ENCODE peak calls at places on chromosomes 12 and 14, in eight cellular contexts. Q is AG10803; T is activated CD4-positive, CD25-positive, alpha-beta regulatory T cell treated with anti-CD3 and anti-CD28 coated beads, Interleukin-2, amount 50 U/mL, for 72 hours; F is heart left ventricle; J is activated CD4-positive, alpha-beta T cell treated with anti-CD3 and anti-CD28 coated beads for 48 hours; S is neuronal stem cell; W is brain microvascular endothelial cell; Y is islet precursor cell. M is an unnamed sample.

GRCh38 chr12:2273288-2273687 is 220.5 kb downstream of the CACNA1C start:
- DNase-seq in Y (no peak), S (no peak), T (no peak), J (no peak), Q (peak; percentile 80), F (no peak), W (peak; percentile 77), M (no peak)

GRCh38 chr12:6367969-6368892 is 7.1 kb downstream of the SCNN1A start:
- DNase-seq in Y (no peak), S (no peak), W (no peak), T (no peak), J (peak; percentile 46), F (no peak), Q (no peak), M (no peak)

GRCh38 chr12:102726686-102727085 is 190.4 kb downstream of the PAH start:
- DNase-seq in Y (no peak), S (no peak), Q (no peak), W (peak; percentile 45), J (no peak), T (no peak), F (no peak), M (no peak)

GRCh38 chr12:131923260-131923659 is 5.8 kb upstream of the PUS1 start:
- DNase-seq in T (no peak), F (no peak), J (no peak), Q (no peak), W (no peak), Y (peak; percentile 60), S (no peak), M (no peak)

GRCh38 chr14:75418779-75419768 is 8.7 kb upstream of the JDP2 start:
- DNase-seq in S (peak; percentile 33), J (peak; percentile 78), F (no peak), Y (peak; percentile 88), W (no peak), T (no peak), Q (no peak), M (peak; percentile 93)

GRCh38 chr12:45232771-45233372 is 17.0 kb downstream of the ANO6 start:
- DNase-seq in T (no peak), J (peak; percentile 59), Q (peak; percentile 95), S (no peak), Y (peak; percentile 98), W (peak; percentile 98), F (no peak), M (peak; percentile 76)

GRCh38 chr14:23379331-23380196 is 2.7 kb downstream of the CMTM5 start:
- DNase-seq in T (peak; percentile 68), S (peak; percentile 48), J (peak; percentile 76), F (peak; percentile 81), Q (peak; percentile 9), Y (peak; percentile 85), W (no peak), M (peak; percentile 78)

GRCh38 chr12:25362646-25363045 is 111.9 kb upstream of the KRAS start:
- DNase-seq in Y (no peak), Q (no peak), F (no peak), J (no peak), S (no peak), T (no peak), W (no peak), M (no peak)

GRCh38 chr12:19624401-19624930 is 185.2 kb downstream of the AEBP2 start:
- DNase-seq in J (no peak), S (no peak), Y (peak; percentile 92), T (no peak), F (no peak), Q (peak; percentile 15), W (peak; percentile 30), M (peak; percentile 58)

GRCh38 chr14:104436047-104436531 is 143.5 kb upstream of the C14orf180 start:
- DNase-seq in F (peak; percentile 92), Q (peak; percentile 24), Y (peak; percentile 81), W (peak; percentile 16), T (peak; percentile 21), S (no peak), J (no peak), M (peak; percentile 78)

GRCh38 chr12:51871126-51871525 is 16.8 kb upstream of the ANKRD33 start:
- DNase-seq in J (no peak), T (no peak), F (peak; percentile 72), Q (no peak), W (no peak), S (no peak), Y (no peak), M (no peak)

GRCh38 chr12:39752482-39753147 is 133.0 kb upstream of the ABCD2 start:
- DNase-seq in S (no peak), J (no peak), Y (no peak), T (no peak), Q (no peak), F (no peak), W (no peak), M (no peak)